ENCODE peak calls at places on chromosome 15, in five cellular contexts. Y, K, Z, N and B are unnamed samples.

GRCh38 chr15:44058126-44058525 is 136.9 kb downstream of the FRMD5 start:
- DNase-seq in Y (no peak), K (no peak), Z (no peak), N (no peak), B (no peak)

GRCh38 chr15:29815000-29815704 is 7.1 kb downstream of the TJP1 start:
- DNase-seq in Y (peak), K (no peak), Z (no peak), N (peak), B (peak)

GRCh38 chr15:81309647-81310460 is 14.1 kb downstream of the STARD5 start:
- DNase-seq in Y (no peak), K (no peak), Z (no peak), N (no peak), B (no peak)

GRCh38 chr15:63349156-63349555 is 32.5 kb downstream of the CA12 start:
- DNase-seq in Y (peak), K (no peak), Z (no peak), N (no peak), B (no peak)

GRCh38 chr15:29050870-29051269 is 165.1 kb downstream of the APBA2 start:
- DNase-seq in Y (no peak), K (no peak), Z (no peak), N (peak), B (peak)

GRCh38 chr15:70866982-70867644 is 13.2 kb upstream of the LARP6 start:
- DNase-seq in Y (no peak), K (no peak), Z (no peak), N (peak), B (no peak)

GRCh38 chr15:58575045-58575786 is 143.4 kb downstream of the LIPC start:
- DNase-seq in Y (no peak), K (no peak), Z (no peak), N (no peak), B (no peak)

GRCh38 chr15:75069301-75069925 is 46.0 kb downstream of the PPCDC start:
- DNase-seq in Y (no peak), K (no peak), Z (no peak), N (no peak), B (no peak)

GRCh38 chr15:85543741-85544155 is 163.3 kb downstream of the AKAP13 start:
- DNase-seq in Y (no peak), K (peak), Z (peak), N (no peak), B (no peak)

GRCh38 chr15:90774731-90775521 is 57.8 kb downstream of the BLM start:
- DNase-seq in Y (peak), K (no peak), Z (no peak), N (peak), B (peak)

GRCh38 chr15:61685971-61686370 is 374.3 kb downstream of the VPS13C start:
- DNase-seq in Y (no peak), K (no peak), Z (no peak), N (no peak), B (no peak)

GRCh38 chr15:79680721-79681120 is 216.1 kb downstream of the MTHFS start:
- DNase-seq in Y (peak), K (no peak), Z (no peak), N (peak), B (peak)

GRCh38 chr15:100123611-100124010 is 218.2 kb downstream of the ADAMTS17 start:
- DNase-seq in Y (no peak), K (no peak), Z (no peak), N (no peak), B (no peak)

GRCh38 chr15:40217166-40217785 is 21.6 kb upstream of the PAK6 start:
- DNase-seq in Y (peak), K (no peak), Z (no peak), N (peak), B (peak)

GRCh38 chr15:84685304-84685703 is 27.3 kb upstream of the NMB start:
- DNase-seq in Y (peak), K (peak), Z (no peak), N (peak), B (peak)

GRCh38 chr15:86373147-86373546 is 293.5 kb downstream of the AGBL1 start:
- DNase-seq in Y (no peak), K (no peak), Z (no peak), N (no peak), B (no peak)

GRCh38 chr15:31263751-31264533 is 62.7 kb upstream of the KLF13 start:
- DNase-seq in Y (no peak), K (peak), Z (peak), N (no peak), B (no peak)

GRCh38 chr15:100786901-100787566 is 92.6 kb upstream of the ALDH1A3 start:
- DNase-seq in Y (no peak), K (no peak), Z (no peak), N (no peak), B (no peak)

GRCh38 chr15:29652595-29652994 is 169.7 kb downstream of the TJP1 start:
- DNase-seq in Y (no peak), K (no peak), Z (no peak), N (no peak), B (no peak)

GRCh38 chr15:74240002-74240568 is 4.0 kb downstream of the CCDC33 start:
- DNase-seq in Y (peak), K (peak), Z (no peak), N (peak), B (peak)

GRCh38 chr15:58053236-58054153 is 12.0 kb downstream of the ALDH1A2 start:
- DNase-seq in Y (no peak), K (no peak), Z (no peak), N (no peak), B (no peak)

GRCh38 chr15:82832601-82833209 is 23.3 kb downstream of the WHAMM start:
- DNase-seq in Y (peak), K (no peak), Z (no peak), N (peak), B (peak)

GRCh38 chr15:47334805-47335204 is 382.5 kb upstream of the SEMA6D start:
- DNase-seq in Y (no peak), K (no peak), Z (no peak), N (no peak), B (no peak)

GRCh38 chr15:32956006-32956405 is 238.2 kb downstream of the GREM1 start:
- DNase-seq in Y (peak), K (no peak), Z (no peak), N (peak), B (peak)

GRCh38 chr15:81289910-81290309 is 34.0 kb downstream of the STARD5 start:
- DNase-seq in Y (no peak), K (no peak), Z (no peak), N (no peak), B (no peak)

GRCh38 chr15:37824717-37825382 is 109.6 kb upstream of the TMCO5A start:
- DNase-seq in Y (peak), K (no peak), Z (no peak), N (peak), B (peak)

GRCh38 chr15:22936577-22937472 is 43.3 kb downstream of the CYFIP1 start:
- DNase-seq in Y (no peak), K (no peak), Z (no peak), N (no peak), B (no peak)

GRCh38 chr15:66707310-66708160 is 5.5 kb downstream of the SMAD6 start:
- DNase-seq in Y (no peak), K (no peak), Z (no peak), N (peak), B (peak)

GRCh38 chr15:62894322-62895085 is 148.0 kb upstream of the TPM1 start:
- DNase-seq in Y (peak), K (no peak), Z (no peak), N (peak), B (no peak)